ENCODE peak calls at places on chromosomes 13 and 19, in five cellular contexts. P is mesendoderm; M is tibial nerve; S is HL-60; V is naive thymus-derived CD4-positive, alpha-beta T cell. G is an unnamed sample.

GRCh38 chr13:98719527-98720250 is 32.8 kb downstream of the SLC15A1 start:
- DNase-seq in M (no peak), P (peak; percentile 44), V (no peak), S (no peak), G (no peak)

GRCh38 chr19:38686530-38686888 is 39.1 kb downstream of the ACTN4 start:
- DNase-seq in P (no peak), V (no peak), M (no peak), S (peak; percentile 31), G (no peak)

GRCh38 chr13:71252191-71252704 is 614.8 kb downstream of the DACH1 start:
- DNase-seq in P (no peak), V (no peak), M (no peak), S (no peak), G (no peak)

GRCh38 chr19:30152510-30153291 is 210.7 kb downstream of the URI1 start:
- DNase-seq in P (no peak), V (no peak), M (no peak), S (no peak), G (no peak)

GRCh38 chr13:79679334-79679733 is 198.4 kb downstream of the NDFIP2 start:
- DNase-seq in S (peak; percentile 80), P (peak; percentile 84), M (peak; percentile 66), V (no peak), G (peak; percentile 26)

GRCh38 chr19:45630463-45630862 is 8.7 kb downstream of the EML2 start:
- DNase-seq in V (no peak), P (peak; percentile 92), M (no peak), S (no peak), G (no peak)

GRCh38 chr13:21008026-21008425 is 53.4 kb downstream of the LATS2 start:
- DNase-seq in P (no peak), S (no peak), M (no peak), V (no peak), G (no peak)

GRCh38 chr19:43532571-43532961 is 422 bp upstream of the ZNF575 start:
- DNase-seq in M (peak; percentile 19), V (no peak), P (no peak), S (no peak), G (no peak)

GRCh38 chr13:44648392-44649117 is 72.4 kb upstream of the TSC22D1 start:
- DNase-seq in V (no peak), P (peak; percentile 47), S (no peak), M (no peak), G (no peak)

GRCh38 chr13:109790951-109791605 is 4.7 kb upstream of the IRS2 start:
- DNase-seq in P (peak; percentile 77), S (peak; percentile 95), M (no peak), V (peak; percentile 51), G (no peak)

GRCh38 chr13:45196622-45197021 is 4.2 kb downstream of the KCTD4 start:
- DNase-seq in S (no peak), V (no peak), M (no peak), P (no peak), G (no peak)

GRCh38 chr13:28535734-28536133 is 40.8 kb upstream of the FLT1 start:
- DNase-seq in V (no peak), P (no peak), S (no peak), M (no peak), G (no peak)

GRCh38 chr13:32245555-32245954 is 69.6 kb downstream of the ZAR1L start:
- DNase-seq in P (no peak), V (no peak), M (no peak), S (no peak), G (no peak)

GRCh38 chr19:50494186-50495019 is 16.6 kb downstream of the JOSD2 start:
- DNase-seq in M (no peak), V (no peak), P (no peak), S (no peak), G (no peak)

GRCh38 chr19:37506387-37507166 is at the start of gene ZNF793:
- DNase-seq in V (peak; percentile 81), M (peak; percentile 42), P (peak; percentile 96), S (peak; percentile 74), G (peak; percentile 10)

GRCh38 chr13:99980201-99981114 is 1.1 kb upstream of the ZIC2 start:
- DNase-seq in V (no peak), M (no peak), P (peak; percentile 93), S (no peak), G (no peak)

GRCh38 chr13:21833921-21834320 is 163.0 kb downstream of the FGF9 start:
- DNase-seq in M (no peak), S (no peak), V (no peak), P (no peak), G (no peak)

GRCh38 chr13:113545455-113545930 is 39.1 kb upstream of the TFDP1 start:
- DNase-seq in V (no peak), S (no peak), M (no peak), P (peak; percentile 68), G (no peak)

GRCh38 chr13:21670006-21670882 is 629 bp upstream of the FGF9 start:
- DNase-seq in S (peak; percentile 22), M (no peak), V (peak; percentile 46), P (peak; percentile 75), G (no peak)

GRCh38 chr13:108214511-108215383 is 589 bp downstream of the LIG4 start:
- DNase-seq in V (no peak), S (no peak), M (no peak), P (peak; percentile 83), G (no peak)

GRCh38 chr19:31518626-31519025 is 169.4 kb upstream of the TSHZ3 start:
- DNase-seq in S (no peak), M (no peak), V (no peak), P (peak; percentile 91), G (no peak)

GRCh38 chr13:110307697-110308376 is 753 bp downstream of the COL4A2 start:
- DNase-seq in P (peak; percentile 37), S (no peak), M (no peak), V (no peak), G (no peak)

GRCh38 chr19:55581828-55582223 is 1.2 kb upstream of the ZNF579 start:
- DNase-seq in P (peak; percentile 23), S (no peak), M (no peak), V (no peak), G (no peak)

GRCh38 chr19:5142725-5143097 is 173.8 kb downstream of the KDM4B start:
- DNase-seq in M (no peak), V (no peak), P (no peak), S (no peak), G (no peak)

GRCh38 chr19:5145521-5146511 is 176.9 kb downstream of the KDM4B start:
- DNase-seq in V (no peak), S (no peak), P (no peak), M (no peak), G (no peak)

GRCh38 chr19:5141926-5142724 is 173.2 kb downstream of the KDM4B start:
- DNase-seq in P (no peak), V (no peak), S (no peak), M (no peak), G (no peak)

GRCh38 chr19:5144545-5145179 is 175.7 kb downstream of the KDM4B start:
- DNase-seq in P (no peak), V (no peak), S (no peak), M (no peak), G (no peak)

DNA sequence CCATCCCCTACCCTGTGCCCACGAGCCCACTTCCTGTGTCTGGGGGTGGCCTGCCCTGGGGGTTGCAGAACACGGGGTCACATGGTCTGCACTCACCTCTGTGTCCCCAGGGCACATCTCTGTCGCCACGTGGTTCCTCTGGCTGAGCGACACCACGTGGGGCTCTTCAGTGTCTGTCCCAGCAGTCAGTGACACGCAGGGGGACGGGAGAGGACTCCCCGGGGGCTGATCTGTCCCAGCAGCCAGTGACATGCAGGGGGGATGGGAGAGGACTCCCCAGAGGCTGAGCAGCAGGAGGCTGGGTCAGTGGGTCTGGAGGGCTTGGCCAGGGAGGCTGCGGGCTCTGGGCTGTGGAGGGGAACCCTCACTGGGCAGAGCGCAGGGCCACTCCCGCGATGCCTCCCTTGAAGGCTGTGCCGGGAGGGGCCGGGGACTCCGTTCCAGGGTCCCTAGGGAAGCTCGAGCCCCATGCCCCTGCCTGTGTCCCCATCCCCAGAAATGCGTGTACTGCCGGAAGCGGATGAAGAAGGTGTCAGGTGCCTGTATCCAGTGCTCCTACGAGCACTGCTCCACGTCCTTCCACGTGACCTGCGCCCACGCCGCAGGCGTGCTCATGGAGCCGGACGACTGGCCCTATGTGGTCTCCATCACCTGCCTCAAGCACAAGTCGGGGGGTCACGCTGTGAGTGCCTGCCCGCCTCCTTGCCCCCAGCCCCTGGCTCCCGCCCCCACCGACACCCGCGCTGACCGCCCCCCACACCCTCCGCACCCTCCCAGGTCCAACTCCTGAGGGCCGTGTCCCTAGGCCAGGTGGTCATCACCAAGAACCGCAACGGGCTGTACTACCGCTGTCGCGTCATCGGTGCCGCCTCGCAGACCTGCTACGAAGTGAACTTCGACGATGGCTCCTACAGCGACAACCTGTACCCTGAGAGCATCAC is 174.8 kb downstream of the KDM4B start:
- DNase-seq in S (no peak), V (no peak), P (no peak), M (no peak), G (no peak)
- H3K27ac ChIP-seq in S (no peak overlapping the region), V (no peak overlapping the region), P (no peak overlapping the region), M (no peak overlapping the region), G (no peak overlapping the region)

DNA sequence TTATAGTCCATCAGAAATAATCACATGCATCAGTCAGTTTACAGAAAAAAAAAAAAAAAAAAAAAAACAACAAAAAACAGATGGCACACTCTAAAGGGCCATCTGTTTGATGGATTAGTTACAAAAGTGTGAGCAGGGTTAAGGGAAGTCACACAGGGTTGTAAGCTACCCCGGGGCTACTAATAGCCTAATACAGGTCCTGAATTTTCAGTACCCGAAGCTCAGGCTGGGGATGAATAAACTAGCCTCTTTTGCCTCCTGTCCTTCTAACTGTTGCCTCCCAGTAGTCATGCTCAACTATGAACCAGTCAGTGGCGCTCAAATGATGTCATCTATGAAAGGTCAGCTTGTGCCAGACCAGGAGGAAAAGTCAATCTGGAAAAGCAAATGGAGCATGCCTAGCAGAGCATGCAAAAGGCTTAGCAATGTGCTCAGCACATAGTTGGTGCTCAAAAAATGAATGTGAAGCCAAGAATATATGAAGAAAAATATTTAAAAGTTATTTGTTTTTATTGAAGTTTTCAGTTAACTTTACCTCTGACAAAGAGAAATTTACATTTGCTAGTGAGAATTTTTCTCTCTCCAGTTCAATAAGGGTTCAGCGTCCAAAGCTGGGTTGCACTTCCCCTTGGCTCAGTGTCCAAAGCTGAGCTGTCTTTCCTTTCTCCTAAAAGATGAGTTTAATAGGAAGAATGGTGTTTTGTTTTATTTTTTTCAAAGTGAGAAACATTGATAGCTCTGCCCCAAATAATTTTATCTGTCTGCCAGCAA is 30.9 kb upstream of the LRCH1 start:
- DNase-seq in V (no peak), S (no peak), M (no peak), P (no peak), G (no peak)
- H3K4me3 ChIP-seq in V (no peak overlapping the region), S (no peak overlapping the region), M (no peak overlapping the region), P (no peak overlapping the region), G (no peak overlapping the region)

DNA sequence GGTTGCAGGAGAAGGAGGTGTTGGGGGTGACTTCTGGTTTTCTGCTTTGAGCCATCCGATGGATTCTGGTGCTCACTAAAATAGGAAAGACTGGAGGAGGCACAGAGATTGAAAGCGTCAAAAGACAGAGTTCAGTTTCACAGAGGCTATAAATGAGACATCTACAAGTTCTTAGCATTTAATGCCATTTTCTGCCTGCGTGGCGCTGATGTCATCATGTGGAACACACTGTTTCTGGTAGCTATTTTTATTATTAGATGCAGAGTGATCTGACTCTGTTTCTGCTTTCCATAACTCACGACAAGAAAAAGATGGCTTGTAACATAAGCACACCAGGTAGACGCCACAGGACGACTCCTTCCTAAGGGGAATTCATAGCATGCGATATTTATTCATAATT is 3.3 kb upstream of the SLC39A3 start:
- DNase-seq in S (no peak), M (no peak), P (no peak), V (no peak), G (no peak)
- H3K27ac ChIP-seq in S (no peak overlapping the region), M (no peak overlapping the region), P (no peak overlapping the region), V (no peak overlapping the region), G (no peak overlapping the region)

DNA sequence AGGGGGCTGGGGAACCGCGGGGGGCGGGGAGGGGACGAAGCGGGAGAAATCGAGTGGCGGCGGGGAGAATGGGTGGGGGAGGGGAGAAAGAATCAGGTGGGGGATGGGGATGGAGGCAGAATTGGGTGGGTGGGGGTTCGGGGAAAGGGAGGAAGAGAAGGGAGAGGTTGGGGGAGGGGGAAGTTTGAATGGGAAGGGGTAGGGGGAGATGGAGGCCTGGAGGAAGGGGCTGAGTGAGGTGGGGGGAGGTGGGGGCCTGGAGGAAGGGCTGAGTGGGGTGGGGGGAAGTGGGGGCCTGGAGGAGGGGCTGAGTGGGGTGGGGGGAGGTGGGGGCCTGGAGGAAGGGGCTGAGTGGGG is 391 bp upstream of the ADAMTS10 start:
- DNase-seq in P (peak; percentile 58), S (no peak), V (no peak), M (no peak), G (no peak)
- H3K4me3 ChIP-seq in P (no peak overlapping the region), S (no peak overlapping the region), V (no peak overlapping the region), M (peak overlapping the region; percentile 62), G (peak overlapping the region; percentile 87)

G was measured in AG04450.